ENCODE peak calls at places on chromosome 20, in ten cellular contexts. One of them, this sample, is unnamed.

GRCh38 chr20:25177890-25178321 is 17.6 kb upstream of the ENTPD6 start:
- DNase-seq in myocyte: peak
- DNase-seq in T-helper 2 cell: no peak
- DNase-seq in cerebellum: no peak
- DNase-seq in HEK293T: no peak
- DNase-seq in AG10803: no peak
- DNase-seq in GM03348: no peak
- DNase-seq in stromal cell of bone marrow: no peak
- DNase-seq in C1 segment of cervical spinal cord: no peak
- DNase-seq in RWPE1: peak
- DNase-seq in this sample: no peak

GRCh38 chr20:2657241-2657640 is 4.8 kb downstream of the NOP56 start:
- DNase-seq in myocyte: no peak
- DNase-seq in T-helper 2 cell: no peak
- DNase-seq in cerebellum: no peak
- DNase-seq in HEK293T: no peak
- DNase-seq in AG10803: no peak
- DNase-seq in GM03348: no peak
- DNase-seq in stromal cell of bone marrow: no peak
- DNase-seq in C1 segment of cervical spinal cord: no peak
- DNase-seq in RWPE1: no peak
- DNase-seq in this sample: no peak

GRCh38 chr20:50191566-50192363 is 1.1 kb downstream of the CEBPB start:
- DNase-seq in myocyte: peak
- DNase-seq in T-helper 2 cell: peak
- DNase-seq in cerebellum: no peak
- DNase-seq in HEK293T: peak
- DNase-seq in AG10803: peak
- DNase-seq in GM03348: peak
- DNase-seq in stromal cell of bone marrow: no peak
- DNase-seq in C1 segment of cervical spinal cord: peak
- DNase-seq in RWPE1: peak
- DNase-seq in this sample: no peak

GRCh38 chr20:24615353-24615752 is 145.9 kb downstream of the SYNDIG1 start:
- DNase-seq in myocyte: no peak
- DNase-seq in T-helper 2 cell: no peak
- DNase-seq in cerebellum: no peak
- DNase-seq in HEK293T: no peak
- DNase-seq in AG10803: no peak
- DNase-seq in GM03348: no peak
- DNase-seq in stromal cell of bone marrow: no peak
- DNase-seq in C1 segment of cervical spinal cord: no peak
- DNase-seq in RWPE1: no peak
- DNase-seq in this sample: no peak

GRCh38 chr20:58980711-58981563 is at the start of gene NELFCD:
- DNase-seq in myocyte: peak
- DNase-seq in T-helper 2 cell: peak
- DNase-seq in cerebellum: peak
- DNase-seq in HEK293T: peak
- DNase-seq in AG10803: peak
- DNase-seq in GM03348: peak
- DNase-seq in stromal cell of bone marrow: peak
- DNase-seq in C1 segment of cervical spinal cord: peak
- DNase-seq in RWPE1: peak
- DNase-seq in this sample: peak

GRCh38 chr20:43983359-43983758 is 68.7 kb downstream of the TOX2 start:
- DNase-seq in myocyte: no peak
- DNase-seq in T-helper 2 cell: no peak
- DNase-seq in cerebellum: no peak
- DNase-seq in HEK293T: peak
- DNase-seq in AG10803: no peak
- DNase-seq in GM03348: no peak
- DNase-seq in stromal cell of bone marrow: no peak
- DNase-seq in C1 segment of cervical spinal cord: no peak
- DNase-seq in RWPE1: no peak
- DNase-seq in this sample: no peak

GRCh38 chr20:37288091-37288490 is 1.4 kb upstream of the MANBAL start:
- DNase-seq in myocyte: no peak
- DNase-seq in T-helper 2 cell: no peak
- DNase-seq in cerebellum: no peak
- DNase-seq in HEK293T: no peak
- DNase-seq in AG10803: peak
- DNase-seq in GM03348: no peak
- DNase-seq in stromal cell of bone marrow: no peak
- DNase-seq in C1 segment of cervical spinal cord: no peak
- DNase-seq in RWPE1: no peak
- DNase-seq in this sample: no peak

GRCh38 chr20:47054945-47055344 is 160.3 kb downstream of the EYA2 start:
- DNase-seq in myocyte: no peak
- DNase-seq in T-helper 2 cell: no peak
- DNase-seq in cerebellum: no peak
- DNase-seq in HEK293T: no peak
- DNase-seq in AG10803: no peak
- DNase-seq in GM03348: no peak
- DNase-seq in stromal cell of bone marrow: no peak
- DNase-seq in C1 segment of cervical spinal cord: no peak
- DNase-seq in RWPE1: peak
- DNase-seq in this sample: no peak

GRCh38 chr20:38043512-38044300 is 10.2 kb downstream of the RPRD1B start:
- DNase-seq in myocyte: peak
- DNase-seq in T-helper 2 cell: no peak
- DNase-seq in cerebellum: no peak
- DNase-seq in HEK293T: no peak
- DNase-seq in AG10803: peak
- DNase-seq in GM03348: peak
- DNase-seq in stromal cell of bone marrow: peak
- DNase-seq in C1 segment of cervical spinal cord: no peak
- DNase-seq in RWPE1: peak
- DNase-seq in this sample: peak

GRCh38 chr20:45452772-45453171 is 16.8 kb upstream of the WFDC2 start:
- DNase-seq in myocyte: no peak
- DNase-seq in T-helper 2 cell: no peak
- DNase-seq in cerebellum: no peak
- DNase-seq in HEK293T: no peak
- DNase-seq in AG10803: no peak
- DNase-seq in GM03348: no peak
- DNase-seq in stromal cell of bone marrow: no peak
- DNase-seq in C1 segment of cervical spinal cord: no peak
- DNase-seq in RWPE1: no peak
- DNase-seq in this sample: no peak

GRCh38 chr20:35871311-35871771 is 83.0 kb downstream of the SCAND1 start:
- DNase-seq in myocyte: peak
- DNase-seq in T-helper 2 cell: no peak
- DNase-seq in cerebellum: no peak
- DNase-seq in HEK293T: no peak
- DNase-seq in AG10803: peak
- DNase-seq in GM03348: no peak
- DNase-seq in stromal cell of bone marrow: no peak
- DNase-seq in C1 segment of cervical spinal cord: no peak
- DNase-seq in RWPE1: peak
- DNase-seq in this sample: no peak

GRCh38 chr20:20549267-20549612 is 163.2 kb downstream of the RALGAPA2 start:
- DNase-seq in myocyte: no peak
- DNase-seq in T-helper 2 cell: no peak
- DNase-seq in cerebellum: peak
- DNase-seq in HEK293T: no peak
- DNase-seq in AG10803: no peak
- DNase-seq in GM03348: no peak
- DNase-seq in stromal cell of bone marrow: no peak
- DNase-seq in C1 segment of cervical spinal cord: no peak
- DNase-seq in RWPE1: peak
- DNase-seq in this sample: no peak

This sample was measured in fibroblast of the conjunctiva.